ENCODE peak calls at places on chromosomes 7 and 10, in six cellular contexts. E is lower lobe of right lung, T is A549, P is MM.1S, Z is H9, O is endothelial cell of umbilical vein. B is an unnamed sample.

GRCh38 chr7:44102846-44103565 is 1.1 kb upstream of the AEBP1 start:
- DNase-seq in P (no peak), T (no peak), E (no peak), O (no peak), Z (no peak), B (no peak)

GRCh38 chr7:2313450-2314208 is 612 bp downstream of the SNX8 start:
- DNase-seq in E (no peak), P (no peak), Z (no peak), O (no peak), T (peak; percentile 28), B (no peak)

GRCh38 chr10:71011141-71011540 is 122.8 kb upstream of the PCBD1 start:
- DNase-seq in E (no peak), O (no peak), Z (no peak), P (no peak), T (no peak), B (no peak)

GRCh38 chr10:132452651-132453469 is 55.9 kb downstream of the PWWP2B start:
- DNase-seq in E (peak; percentile 93), Z (peak; percentile 75), P (peak; percentile 66), T (peak; percentile 85), O (peak; percentile 61), B (peak; percentile 85)

GRCh38 chr7:76303057-76303828 is 770 bp downstream of the HSPB1 start:
- DNase-seq in Z (peak; percentile 96), P (peak; percentile 69), O (peak; percentile 91), E (peak; percentile 91), T (peak; percentile 86), B (peak; percentile 87)

GRCh38 chr10:116470768-116471415 is 43.2 kb downstream of the PNLIPRP3 start:
- DNase-seq in P (peak; percentile 49), T (peak; percentile 37), E (no peak), O (no peak), Z (peak; percentile 63), B (no peak)

GRCh38 chr7:129864042-129864441 is 88.7 kb downstream of the UBE2H start:
- DNase-seq in P (no peak), Z (no peak), O (peak; percentile 39), E (no peak), T (no peak), B (no peak)

GRCh38 chr10:17019696-17020095 is 109.9 kb downstream of the CUBN start:
- DNase-seq in O (no peak), P (peak; percentile 71), T (no peak), E (no peak), Z (no peak), B (no peak)

GRCh38 chr7:151539055-151539714 is 19.5 kb upstream of the RHEB start:
- DNase-seq in P (no peak), T (no peak), E (no peak), O (no peak), Z (peak; percentile 56), B (no peak)

GRCh38 chr7:27137603-27138410 is 5.7 kb downstream of the HOXA5 start:
- DNase-seq in Z (no peak), T (no peak), O (peak; percentile 78), P (no peak), E (no peak), B (no peak)

GRCh38 chr7:159144756-159145543 is at the start of gene VIPR2:
- DNase-seq in E (no peak), O (no peak), T (no peak), Z (peak; percentile 66), P (no peak), B (peak; percentile 50)

GRCh38 chr7:292826-293225 is 2.9 kb downstream of the FOXL3 start:
- DNase-seq in Z (no peak), T (no peak), P (no peak), O (no peak), E (no peak), B (no peak)

GRCh38 chr10:49183596-49184542 is 4.3 kb downstream of the TMEM273 start:
- DNase-seq in Z (no peak), P (no peak), E (no peak), O (peak; percentile 74), T (no peak), B (no peak)

GRCh38 chr7:106031271-106032029 is 68.4 kb downstream of the CDHR3 start:
- DNase-seq in E (no peak), T (no peak), Z (no peak), O (peak; percentile 6), P (no peak), B (no peak)

GRCh38 chr7:33678675-33679335 is 226.5 kb upstream of the BMPER start:
- DNase-seq in O (no peak), P (no peak), E (no peak), Z (no peak), T (no peak), B (no peak)

GRCh38 chr7:18206331-18206730 is 178.7 kb upstream of the PRPS1L1 start:
- DNase-seq in Z (no peak), O (peak; percentile 51), P (no peak), T (no peak), E (no peak), B (no peak)

GRCh38 chr10:121302541-121303180 is 295.6 kb downstream of the FGFR2 start:
- DNase-seq in P (no peak), Z (no peak), O (no peak), T (no peak), E (no peak), B (no peak)

GRCh38 chr10:128859738-128860386 is 607.2 kb upstream of the MGMT start:
- DNase-seq in Z (no peak), E (no peak), T (peak; percentile 21), P (peak; percentile 54), O (no peak), B (no peak)

DNA sequence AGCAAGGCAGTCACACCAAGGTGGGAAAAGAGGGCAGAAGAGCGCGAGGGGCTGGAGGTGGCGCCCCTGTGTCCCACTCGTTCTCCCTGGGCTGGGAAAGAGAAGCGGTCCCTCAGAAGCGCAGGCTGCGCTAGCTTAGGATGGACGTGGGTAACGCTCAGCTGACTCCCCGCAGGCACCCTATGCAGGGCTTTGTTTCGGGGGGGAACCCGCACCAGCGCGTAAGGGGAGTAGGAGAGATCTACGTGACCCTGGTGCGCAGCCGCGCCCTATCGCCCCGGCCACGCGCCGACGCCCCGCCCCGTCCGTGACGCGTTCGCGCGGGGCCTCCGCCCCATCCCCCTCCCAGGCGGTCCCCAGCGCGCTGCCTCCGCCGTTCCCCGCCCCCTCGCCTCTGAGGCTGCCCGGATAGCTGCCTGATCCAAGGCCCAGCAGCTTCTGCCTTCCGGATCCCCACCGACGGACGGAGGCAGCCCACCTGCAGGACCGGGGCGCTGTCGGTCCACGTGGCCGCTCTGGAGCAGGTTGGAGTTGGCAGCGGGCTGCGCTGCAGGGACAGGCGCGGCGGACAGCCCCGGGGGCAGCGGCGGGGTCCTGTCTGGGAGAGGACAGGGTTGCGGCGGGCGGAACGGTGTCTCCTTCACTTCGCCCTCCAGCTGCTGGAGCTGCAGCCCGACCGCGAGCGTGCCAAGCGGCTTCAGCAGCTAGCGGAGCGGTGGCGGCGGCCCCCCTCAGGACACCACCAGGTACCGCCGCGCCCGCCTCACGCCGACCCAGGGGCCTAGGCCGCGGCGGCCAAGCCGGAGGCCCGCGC is at the start of gene VDAC2:
- DNase-seq in T (peak; percentile 77), E (peak; percentile 94), Z (peak; percentile 88), O (peak; percentile 90), P (peak; percentile 87), B (peak; percentile 93)
- H3K4me1 ChIP-seq in T (peaks cover 57% of the 10 kb centered on the region), E (peaks cover 26% of the 10 kb centered on the region), Z (peaks cover 17% of the 10 kb centered on the region), O (peaks cover 21% of the 10 kb centered on the region), P (peaks cover 11% of the 10 kb centered on the region), B (peaks cover 64% of the 10 kb centered on the region)

GRCh38 chr10:109911903-109912302 is 11.4 kb downstream of the XPNPEP1 start:
- DNase-seq in O (no peak), E (no peak), P (no peak), Z (no peak), T (no peak), B (no peak)

GRCh38 chr10:109915566-109915965 is 7.7 kb downstream of the XPNPEP1 start:
- DNase-seq in E (no peak), Z (no peak), P (no peak), T (no peak), O (no peak), B (no peak)

GRCh38 chr10:109913351-109913902 is 9.9 kb downstream of the XPNPEP1 start:
- DNase-seq in T (no peak), O (no peak), Z (peak; percentile 10), P (no peak), E (no peak), B (no peak)

GRCh38 chr10:109912335-109913282 is 10.7 kb downstream of the XPNPEP1 start:
- DNase-seq in O (no peak), Z (peak; percentile 12), T (no peak), P (no peak), E (no peak), B (no peak)

GRCh38 chr10:109914966-109915365 is 8.3 kb downstream of the XPNPEP1 start:
- DNase-seq in Z (peak; percentile 13), O (peak; percentile 81), T (peak; percentile 47), E (no peak), P (peak; percentile 80), B (no peak)
- H3K4me1 ChIP-seq in Z (no peaks in the 10 kb centered on the region), O (peaks cover 12% of the 10 kb centered on the region), T (peaks cover 24% of the 10 kb centered on the region), E (peaks cover 11% of the 10 kb centered on the region), P (peaks cover 59% of the 10 kb centered on the region), B (peaks cover 27% of the 10 kb centered on the region)

DNA sequence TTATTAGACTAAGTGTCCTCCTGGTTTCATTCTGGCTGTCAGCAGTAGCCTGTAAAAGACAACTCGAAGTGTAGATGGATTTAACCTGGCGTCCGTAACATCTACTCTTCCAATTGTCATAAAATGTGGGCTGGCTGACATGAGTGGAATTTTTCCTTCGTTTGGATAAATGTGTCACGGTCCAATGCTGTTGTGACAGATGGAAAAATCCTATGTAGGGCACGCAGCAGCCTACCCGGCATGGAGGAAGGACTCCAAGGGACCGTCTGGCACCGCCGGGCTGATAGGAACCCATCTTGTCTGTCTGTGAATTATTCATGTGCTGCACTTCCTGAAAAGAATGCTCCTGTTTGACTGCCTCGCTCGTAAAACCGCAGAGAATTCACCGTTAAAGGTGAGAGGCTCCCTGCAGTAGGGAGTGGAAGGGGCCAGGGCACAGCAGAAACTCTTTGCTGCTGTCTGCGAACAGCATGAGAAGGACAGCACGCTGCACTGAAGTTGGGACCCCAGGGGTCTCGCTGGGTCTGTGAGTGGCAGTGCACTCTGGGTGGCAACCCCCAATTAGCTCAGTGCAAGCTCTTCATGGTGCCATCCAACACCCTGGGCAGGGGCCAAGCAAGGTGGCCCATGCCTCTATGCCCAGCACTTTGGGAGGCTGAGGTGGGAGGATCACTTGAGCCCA is 1.6 kb upstream of the ORAI2 start:
- DNase-seq in P (peak; percentile 88), Z (peak; percentile 41), T (no peak), E (no peak), O (no peak), B (no peak)
- H3K4me1 ChIP-seq in P (peaks cover 63% of the 10 kb centered on the region), Z (no peaks in the 10 kb centered on the region), T (peaks cover 30% of the 10 kb centered on the region), E (peaks cover 37% of the 10 kb centered on the region), O (peaks cover 6% of the 10 kb centered on the region), B (peaks cover 22% of the 10 kb centered on the region)

GRCh38 chr10:29730969-29731368 is 96.2 kb upstream of the SVIL start:
- DNase-seq in O (no peak), T (no peak), E (no peak), P (no peak), Z (no peak), B (no peak)
- H3K4me1 ChIP-seq in O (peaks cover 15% of the 10 kb centered on the region), T (peaks cover 9% of the 10 kb centered on the region), E (peaks cover 53% of the 10 kb centered on the region), P (no peaks in the 10 kb centered on the region), Z (peaks cover 6% of the 10 kb centered on the region), B (peaks cover 42% of the 10 kb centered on the region)